ENCODE peak calls at places on chromosomes 5 and 9, in seven cellular contexts. J, O, Y, C, X, L and V are unnamed samples.

GRCh38 chr9:121779381-121780117 is 128.1 kb downstream of the DAB2IP start:
- DNase-seq in O (peak; percentile 17), C (no peak), X (peak; percentile 23), L (no peak), J (no peak), Y (no peak), V (peak; percentile 63)

GRCh38 chr9:37528652-37529072 is 42.9 kb downstream of the POLR1E start:
- DNase-seq in O (no peak), Y (peak; percentile 16), J (no peak), C (peak; percentile 38), X (no peak), L (no peak), V (no peak)

GRCh38 chr9:114156658-114157421 is 1.5 kb downstream of the COL27A1 start:
- DNase-seq in J (peak; percentile 61), L (no peak), X (peak; percentile 55), Y (peak; percentile 84), O (no peak), C (peak; percentile 33), V (peak; percentile 90)

GRCh38 chr5:176369934-176370711 is 4.8 kb downstream of the ARL10 start:
- DNase-seq in O (no peak), C (no peak), L (no peak), J (no peak), Y (no peak), X (no peak), V (no peak)

GRCh38 chr9:82273121-82273520 is 284.5 kb downstream of the SPATA31D1 start:
- DNase-seq in J (no peak), Y (peak; percentile 67), C (no peak), O (no peak), L (no peak), X (no peak), V (no peak)

GRCh38 chr5:157312492-157312891 is 46.6 kb downstream of the CYFIP2 start:
- DNase-seq in L (no peak), C (peak; percentile 51), X (peak; percentile 52), O (peak; percentile 6), J (peak; percentile 74), Y (peak; percentile 72), V (peak; percentile 57)

GRCh38 chr9:28774433-28775029 is 1201.2 kb upstream of the C9orf72 start:
- DNase-seq in Y (peak; percentile 0), X (no peak), C (no peak), J (peak; percentile 53), L (no peak), O (peak; percentile 24), V (peak; percentile 61)

GRCh38 chr5:134101686-134102439 is 12.6 kb upstream of the TCF7 start:
- DNase-seq in X (peak; percentile 88), L (no peak), O (no peak), J (peak; percentile 83), C (peak; percentile 43), Y (no peak), V (peak; percentile 37)

GRCh38 chr9:116477584-116478141 is 209.4 kb upstream of the TRIM32 start:
- DNase-seq in C (no peak), Y (no peak), J (no peak), L (no peak), X (no peak), O (no peak), V (no peak)

GRCh38 chr5:107331312-107331711 is 339.4 kb downstream of the EFNA5 start:
- DNase-seq in L (no peak), X (no peak), O (no peak), J (peak; percentile 14), Y (no peak), C (peak; percentile 16), V (no peak)

GRCh38 chr5:59525957-59526356 is 367.6 kb downstream of the PDE4D start:
- DNase-seq in X (no peak), J (no peak), O (no peak), L (no peak), C (no peak), Y (peak; percentile 51), V (peak; percentile 84)

GRCh38 chr9:37678789-37679273 is 28.1 kb downstream of the FRMPD1 start:
- DNase-seq in C (no peak), J (peak; percentile 11), L (no peak), O (no peak), X (no peak), Y (no peak), V (peak; percentile 11)

GRCh38 chr5:124576848-124577409 is 169.5 kb downstream of the ZNF608 start:
- DNase-seq in C (no peak), O (no peak), X (no peak), Y (no peak), J (no peak), L (no peak), V (no peak)

GRCh38 chr5:126831175-126831574 is 54.2 kb downstream of the LMNB1 start:
- DNase-seq in J (no peak), C (no peak), O (no peak), Y (no peak), X (no peak), L (no peak), V (no peak)

GRCh38 chr9:20319641-20320337 is 302.5 kb downstream of the MLLT3 start:
- DNase-seq in Y (peak; percentile 88), O (no peak), L (no peak), C (no peak), J (peak; percentile 31), X (no peak), V (peak; percentile 92)

GRCh38 chr9:69035438-69036316 is at the start of gene FXN:
- DNase-seq in C (peak; percentile 78), X (peak; percentile 83), J (peak; percentile 87), Y (peak; percentile 75), L (peak; percentile 53), O (peak; percentile 78), V (peak; percentile 80)

GRCh38 chr5:81552844-81553569 is 159.1 kb upstream of the ACOT12 start:
- DNase-seq in C (no peak), L (no peak), O (no peak), J (peak; percentile 11), Y (peak; percentile 4), X (no peak), V (no peak)

GRCh38 chr5:32261198-32261597 is 51.5 kb downstream of the MTMR12 start:
- DNase-seq in X (no peak), L (no peak), J (peak; percentile 8), C (no peak), O (no peak), Y (no peak), V (no peak)

GRCh38 chr9:32698706-32699277 is 63.3 kb upstream of the TAF1L start:
- DNase-seq in Y (no peak), X (no peak), C (no peak), O (no peak), J (peak; percentile 13), L (no peak), V (no peak)

GRCh38 chr9:109793921-109794320 is 13.9 kb downstream of the PALM2AKAP2 start:
- DNase-seq in J (no peak), C (no peak), L (no peak), Y (no peak), X (no peak), O (no peak), V (peak; percentile 55)

GRCh38 chr9:109793196-109793595 is 13.2 kb downstream of the PALM2AKAP2 start:
- DNase-seq in X (no peak), O (no peak), Y (peak; percentile 94), C (no peak), L (no peak), J (no peak), V (peak; percentile 98)

GRCh38 chr9:109796081-109796480 is 16.1 kb downstream of the PALM2AKAP2 start:
- DNase-seq in L (no peak), O (no peak), C (no peak), X (no peak), Y (no peak), J (no peak), V (no peak)

GRCh38 chr9:109795613-109796012 is 15.6 kb downstream of the PALM2AKAP2 start:
- DNase-seq in L (no peak), X (no peak), Y (no peak), O (no peak), J (no peak), C (no peak), V (no peak)

GRCh38 chr9:109794361-109795012 is 14.5 kb downstream of the PALM2AKAP2 start:
- DNase-seq in X (no peak), J (no peak), C (peak; percentile 30), Y (peak; percentile 15), L (no peak), O (no peak), V (peak; percentile 86)
- H3K27ac ChIP-seq in X (no peak overlapping the region), J (no peak overlapping the region), C (peak overlapping the region; percentile 89), Y (peak overlapping the region; percentile 16), L (no peak overlapping the region), O (no peak overlapping the region), V (no peak overlapping the region)

DNA sequence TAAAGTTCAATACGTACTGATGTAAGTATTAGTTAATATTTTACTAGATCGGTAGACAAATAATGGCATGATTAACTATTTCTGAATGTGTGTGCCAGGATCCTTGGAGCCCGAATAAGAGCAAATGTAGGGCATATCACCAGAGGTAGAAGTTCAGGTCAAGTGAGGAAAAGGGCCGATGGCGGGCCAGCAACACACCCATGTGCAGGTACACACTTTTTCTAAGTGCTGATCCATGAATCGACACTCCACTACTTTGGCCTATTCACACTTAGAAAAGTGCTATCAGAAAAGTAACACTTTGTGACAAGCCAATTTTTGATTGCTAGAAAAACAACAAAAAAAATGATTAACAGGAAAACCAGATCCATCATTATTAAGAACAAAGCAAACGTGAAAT is 150.3 kb downstream of the AUH start:
- DNase-seq in Y (no peak), O (no peak), L (no peak), J (no peak), C (no peak), X (no peak), V (no peak)
- H2BK5ac ChIP-seq in Y (no peak overlapping the region), O (no peak overlapping the region), L (no peak overlapping the region), J (no peak overlapping the region), C (no peak overlapping the region), X (no peak overlapping the region), V (no peak overlapping the region)

GRCh38 chr5:78518365-78519197 is 130.0 kb downstream of the LHFPL2 start:
- DNase-seq in X (no peak), Y (peak; percentile 96), O (no peak), C (peak; percentile 64), J (peak; percentile 90), L (no peak), V (peak; percentile 96)
- H3K4me1 ChIP-seq in X (peaks cover 4% of the 10 kb centered on the region), Y (peaks cover 16% of the 10 kb centered on the region), O (peaks cover 6% of the 10 kb centered on the region), C (peaks cover 19% of the 10 kb centered on the region), J (peaks cover 8% of the 10 kb centered on the region), L (no peaks in the 10 kb centered on the region), V (peaks cover 7% of the 10 kb centered on the region)

GRCh38 chr5:14584848-14585247 is 3.3 kb downstream of the OTULINL start:
- DNase-seq in Y (no peak), L (no peak), X (no peak), J (no peak), C (no peak), O (no peak), V (no peak)

GRCh38 chr5:14580037-14581034 is 1.3 kb upstream of the OTULINL start:
- DNase-seq in X (no peak), O (no peak), L (no peak), Y (no peak), J (no peak), C (no peak), V (peak; percentile 74)

GRCh38 chr5:14581333-14581890 is at the start of gene OTULINL:
- DNase-seq in C (peak; percentile 56), X (peak; percentile 91), O (peak; percentile 91), J (peak; percentile 91), Y (peak; percentile 47), L (peak; percentile 59), V (peak; percentile 84)

GRCh38 chr5:14581891-14582796 is 552 bp downstream of the OTULINL start:
- DNase-seq in C (no peak), L (no peak), O (no peak), J (peak; percentile 84), Y (no peak), X (peak; percentile 72), V (peak; percentile 53)

DNA sequence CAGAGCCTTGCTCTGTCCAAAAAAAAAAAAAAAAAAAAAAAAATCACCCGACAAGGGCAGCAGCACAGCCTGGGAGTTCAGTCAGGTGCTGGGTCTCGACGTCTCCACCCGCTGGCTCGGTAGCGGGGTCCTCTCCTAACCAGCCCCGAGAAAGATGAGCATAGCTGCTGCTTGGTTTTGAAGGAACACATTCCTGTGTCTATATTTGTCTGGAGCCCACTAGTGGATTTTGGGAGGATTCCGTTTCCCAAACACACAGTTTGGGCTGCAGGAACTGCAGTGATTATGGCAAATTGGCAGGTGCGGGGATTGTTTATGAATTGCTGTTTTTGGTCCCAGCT is 1.2 kb downstream of the OTULINL start:
- DNase-seq in C (no peak), O (no peak), Y (no peak), L (no peak), J (peak; percentile 6), X (no peak), V (no peak)
- H3K27ac ChIP-seq in C (no peak overlapping the region), O (no peak overlapping the region), Y (no peak overlapping the region), L (no peak overlapping the region), J (no peak overlapping the region), X (no peak overlapping the region), V (no peak overlapping the region)